ENCODE peak calls at places on chromosomes 12 and 14, in six cellular contexts. W, S, Q, A, U and L are unnamed samples.

GRCh38 chr14:95679148-95679547 is 7.1 kb upstream of the TCL1B start:
- DNase-seq in W (no peak), S (peak; percentile 50), Q (no peak), A (no peak), U (no peak), L (no peak)

GRCh38 chr14:77622562-77622961 is 6.1 kb upstream of the SPTLC2 start:
- DNase-seq in W (no peak), S (no peak), Q (no peak), A (no peak), U (no peak), L (no peak)

GRCh38 chr12:40474630-40475029 is 217.6 kb upstream of the CNTN1 start:
- DNase-seq in W (no peak), S (no peak), Q (no peak), A (no peak), U (no peak), L (no peak)

GRCh38 chr14:66831190-66831589 is 323.2 kb downstream of the GPHN start:
- DNase-seq in W (no peak), S (no peak), Q (no peak), A (no peak), U (no peak), L (no peak)

GRCh38 chr12:124563401-124563800 is 4.0 kb downstream of the NCOR2 start:
- DNase-seq in W (no peak), S (no peak), Q (no peak), A (no peak), U (no peak), L (no peak)

GRCh38 chr12:74349925-74350324 is 187.7 kb upstream of the ATXN7L3B start:
- DNase-seq in W (no peak), S (no peak), Q (no peak), A (no peak), U (no peak), L (no peak)

GRCh38 chr14:38279556-38279955 is 23.7 kb upstream of the CLEC14A start:
- DNase-seq in W (no peak), S (no peak), Q (no peak), A (no peak), U (no peak), L (no peak)

GRCh38 chr12:50529345-50529744 is 24.6 kb downstream of the DIP2B start:
- DNase-seq in W (no peak), S (no peak), Q (no peak), A (no peak), U (no peak), L (no peak)

GRCh38 chr12:25436206-25436912 is 116.7 kb downstream of the LMNTD1 start:
- DNase-seq in W (peak; percentile 47), S (peak; percentile 75), Q (peak; percentile 76), A (peak; percentile 89), U (no peak), L (peak; percentile 52)

GRCh38 chr12:131499160-131499863 is 211.6 kb upstream of the SFSWAP start:
- DNase-seq in W (no peak), S (no peak), Q (no peak), A (no peak), U (no peak), L (no peak)

GRCh38 chr14:72800296-72800695 is 93.6 kb downstream of the DPF3 start:
- DNase-seq in W (no peak), S (no peak), Q (no peak), A (no peak), U (no peak), L (no peak)

GRCh38 chr12:109892748-109893147 is 7.3 kb upstream of the TCHP start:
- DNase-seq in W (no peak), S (no peak), Q (no peak), A (no peak), U (no peak), L (no peak)

GRCh38 chr12:116490481-116490880 is 68.7 kb upstream of the MAP1LC3B2 start:
- DNase-seq in W (no peak), S (no peak), Q (peak; percentile 22), A (peak; percentile 65), U (no peak), L (no peak)

GRCh38 chr12:107477946-107478610 is 207.5 kb upstream of the PWP1 start:
- DNase-seq in W (no peak), S (no peak), Q (no peak), A (no peak), U (no peak), L (no peak)

GRCh38 chr12:76552343-76552938 is 7.1 kb downstream of the OSBPL8 start:
- DNase-seq in W (no peak), S (no peak), Q (no peak), A (no peak), U (no peak), L (no peak)

GRCh38 chr12:109818900-109819500 is 14.2 kb downstream of the TRPV4 start:
- DNase-seq in W (no peak), S (no peak), Q (peak; percentile 9), A (peak; percentile 52), U (no peak), L (no peak)

GRCh38 chr12:131102991-131103609 is 149.4 kb downstream of the ADGRD1 start:
- DNase-seq in W (peak; percentile 35), S (peak; percentile 25), Q (no peak), A (no peak), U (no peak), L (peak; percentile 20)

GRCh38 chr14:24809147-24809546 is 175.2 kb upstream of the GZMB start:
- DNase-seq in W (no peak), S (no peak), Q (no peak), A (no peak), U (no peak), L (no peak)

GRCh38 chr12:55365086-55365485 is 2.3 kb downstream of the OR6C75 start:
- DNase-seq in W (no peak), S (no peak), Q (no peak), A (no peak), U (no peak), L (no peak)

GRCh38 chr12:54298904-54299303 is 1.9 kb downstream of the NFE2 start:
- DNase-seq in W (no peak), S (no peak), Q (no peak), A (no peak), U (no peak), L (no peak)

GRCh38 chr14:75229923-75230792 is 48.5 kb upstream of the FOS start:
- DNase-seq in W (no peak), S (peak; percentile 98), Q (peak; percentile 38), A (peak; percentile 34), U (no peak), L (no peak)

GRCh38 chr12:123237646-123238329 is 4.6 kb downstream of the MTRFR start:
- DNase-seq in W (peak; percentile 53), S (peak; percentile 49), Q (peak; percentile 68), A (peak; percentile 64), U (no peak), L (no peak)

GRCh38 chr14:24632336-24632735 is 1.7 kb downstream of the GZMB start:
- DNase-seq in W (no peak), S (no peak), Q (no peak), A (no peak), U (no peak), L (no peak)

GRCh38 chr14:21066882-21067502 is 3.1 kb upstream of the ARHGEF40 start:
- DNase-seq in W (no peak), S (peak; percentile 61), Q (peak; percentile 19), A (no peak), U (no peak), L (no peak)

DNA sequence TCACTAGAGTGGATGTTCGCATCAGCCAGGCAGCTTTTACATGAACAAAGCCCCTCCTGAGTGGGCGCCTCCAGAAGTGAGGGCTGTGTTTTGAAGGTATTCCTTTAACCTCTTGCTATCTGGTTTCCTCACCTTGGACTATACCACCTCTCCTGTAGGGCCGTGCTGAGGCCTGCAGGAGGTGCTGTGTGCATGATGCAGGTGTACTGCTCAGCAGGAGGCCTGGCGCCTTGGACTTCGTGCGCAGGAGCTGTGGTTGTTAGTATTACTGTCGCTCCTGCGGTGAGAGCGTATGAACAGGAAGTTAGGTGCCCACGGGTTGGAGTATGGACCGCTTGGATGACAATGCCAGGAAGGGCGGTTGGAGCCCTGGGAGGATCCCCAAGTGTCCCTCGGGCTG is 130.7 kb downstream of the TSPAN9 start:
- DNase-seq in W (peak; percentile 83), S (peak; percentile 80), Q (no peak), A (no peak), U (no peak), L (no peak)
- H3K27ac ChIP-seq in W (no peak overlapping the region), S (no peak overlapping the region), Q (no peak overlapping the region), A (no peak overlapping the region), U (no peak overlapping the region), L (no peak overlapping the region)

DNA sequence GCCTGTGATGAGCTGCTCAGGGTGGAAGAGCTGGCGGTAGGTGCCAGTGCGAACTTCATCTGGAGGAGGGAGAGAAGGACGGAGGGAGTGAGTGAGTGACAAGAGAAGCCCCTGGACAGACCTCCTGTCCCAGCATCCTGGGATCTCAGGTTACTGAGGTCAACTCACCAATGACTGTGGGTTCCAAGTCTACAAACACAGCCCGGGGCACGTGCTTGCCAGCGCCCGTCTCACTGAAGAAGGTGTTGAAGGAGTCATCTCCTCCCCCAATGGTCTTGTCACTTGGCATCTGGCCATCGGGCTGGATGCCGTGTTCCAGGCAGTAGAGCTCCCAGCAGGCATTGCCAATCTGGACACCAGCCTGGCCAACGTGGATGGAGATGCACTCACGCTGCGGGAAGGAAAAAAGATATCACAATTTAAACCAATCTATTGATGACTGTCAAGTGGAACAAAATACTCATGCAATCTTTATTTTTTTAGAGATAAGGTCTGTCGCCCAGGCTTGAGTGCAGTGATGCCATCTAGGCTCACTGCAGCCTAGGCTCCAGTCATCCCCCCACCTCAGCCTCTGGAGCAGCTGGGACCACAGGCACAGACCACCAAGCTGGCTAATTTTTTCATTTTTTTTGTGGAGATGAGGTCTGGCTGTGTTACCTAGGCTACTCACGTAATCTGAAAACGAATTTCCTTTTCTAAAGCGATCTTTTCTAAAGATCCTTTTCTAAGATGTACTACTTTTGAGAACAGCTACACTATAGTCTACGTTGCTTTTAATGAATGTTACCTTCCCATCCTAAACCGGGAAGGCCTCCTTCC is 1.7 kb downstream of the TUBA1B start:
- DNase-seq in W (no peak), S (no peak), Q (no peak), A (no peak), U (no peak), L (no peak)
- H3K4ac ChIP-seq in W (no peak overlapping the region), S (no peak overlapping the region), Q (no peak overlapping the region), A (peak overlapping the region; percentile 76), U (no peak overlapping the region), L (no peak overlapping the region)

DNA sequence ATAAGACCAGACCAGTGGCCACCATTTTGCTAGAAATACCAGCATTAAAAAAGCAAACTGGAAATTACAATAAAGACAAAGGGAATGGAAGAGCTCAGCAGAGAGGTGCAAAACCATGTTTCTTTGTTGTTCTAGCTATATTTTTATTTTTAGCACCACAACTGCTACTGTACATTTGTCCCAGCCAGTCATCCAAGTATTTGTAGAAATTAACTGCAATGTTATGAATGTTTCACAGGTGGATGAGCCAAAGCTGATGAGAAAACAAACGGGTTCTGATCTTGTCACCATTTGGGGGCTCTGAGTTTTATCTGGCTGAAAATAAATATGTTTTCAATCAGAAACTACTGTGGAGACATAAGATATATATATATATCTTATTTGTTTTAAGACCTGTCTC is 24.9 kb upstream of the GCH1 start:
- DNase-seq in W (no peak), S (no peak), Q (no peak), A (no peak), U (no peak), L (no peak)
- H2BK120ac ChIP-seq in W (no peak overlapping the region), S (no peak overlapping the region), Q (no peak overlapping the region), A (no peak overlapping the region), U (no peak overlapping the region), L (no peak overlapping the region)

DNA sequence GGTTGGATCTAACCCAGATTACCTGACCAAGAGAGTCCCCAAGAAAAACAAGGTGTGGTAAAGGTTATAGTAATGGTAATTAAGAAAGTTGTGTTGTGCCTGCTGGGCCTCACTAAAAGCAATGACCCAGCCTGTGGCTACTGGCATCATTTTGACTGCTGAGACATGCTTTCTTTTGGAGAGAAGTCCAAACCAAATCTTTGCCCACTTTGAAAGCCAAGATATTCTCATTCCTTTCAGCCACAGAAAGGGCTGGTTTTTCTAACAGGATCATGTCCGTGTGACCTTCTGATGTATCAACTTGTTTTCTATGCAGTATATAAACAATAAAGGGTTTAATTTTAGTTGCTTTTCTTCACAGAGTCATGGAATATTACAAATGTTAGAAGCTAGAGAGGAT is 388.6 kb downstream of the RAD51B start:
- DNase-seq in W (no peak), S (no peak), Q (no peak), A (no peak), U (no peak), L (no peak)
- H3K27ac ChIP-seq in W (no peak overlapping the region), S (no peak overlapping the region), Q (no peak overlapping the region), A (no peak overlapping the region), U (no peak overlapping the region), L (no peak overlapping the region)